ENCODE peak calls at places on chromosomes 12 and 14, in five cellular contexts. One of them, this sample, is unnamed.

GRCh38 chr14:60197629-60198318 is 32.6 kb upstream of the DHRS7 start:
- DNase-seq in body of pancreas: no peak
- DNase-seq in AG10803: no peak
- DNase-seq in epithelial cell of esophagus: peak; percentile 73
- DNase-seq in stomach: no peak
- DNase-seq in this sample: peak; percentile 35

GRCh38 chr12:46246021-46246700 is 22.7 kb downstream of the SLC38A1 start:
- DNase-seq in stomach: no peak
- DNase-seq in epithelial cell of esophagus: no peak
- DNase-seq in body of pancreas: no peak
- DNase-seq in AG10803: no peak
- DNase-seq in this sample: no peak

GRCh38 chr12:113263431-113263963 is 42.2 kb downstream of the TPCN1 start:
- DNase-seq in body of pancreas: no peak
- DNase-seq in epithelial cell of esophagus: no peak
- DNase-seq in AG10803: no peak
- DNase-seq in stomach: no peak
- DNase-seq in this sample: no peak

GRCh38 chr14:23383041-23383440 is 6.2 kb downstream of the CMTM5 start:
- DNase-seq in body of pancreas: no peak
- DNase-seq in AG10803: no peak
- DNase-seq in epithelial cell of esophagus: no peak
- DNase-seq in stomach: no peak
- DNase-seq in this sample: no peak

GRCh38 chr14:104111301-104112112 is 26.0 kb downstream of the ASPG start:
- DNase-seq in epithelial cell of esophagus: no peak
- DNase-seq in stomach: peak; percentile 26
- DNase-seq in body of pancreas: no peak
- DNase-seq in AG10803: no peak
- DNase-seq in this sample: no peak

GRCh38 chr12:54002278-54002914 is 2.4 kb downstream of the HOXC9 start:
- DNase-seq in body of pancreas: no peak
- DNase-seq in epithelial cell of esophagus: no peak
- DNase-seq in stomach: no peak
- DNase-seq in AG10803: no peak
- DNase-seq in this sample: no peak

GRCh38 chr12:39628836-39629235 is 9.2 kb upstream of the ABCD2 start:
- DNase-seq in AG10803: no peak
- DNase-seq in body of pancreas: no peak
- DNase-seq in epithelial cell of esophagus: no peak
- DNase-seq in stomach: no peak
- DNase-seq in this sample: no peak

GRCh38 chr12:52667509-52667908 is 12.7 kb downstream of the KRT1 start:
- DNase-seq in body of pancreas: no peak
- DNase-seq in stomach: no peak
- DNase-seq in AG10803: no peak
- DNase-seq in epithelial cell of esophagus: no peak
- DNase-seq in this sample: no peak

GRCh38 chr12:54398995-54399793 is 14.7 kb upstream of the ZNF385A start:
- DNase-seq in stomach: peak; percentile 87
- DNase-seq in epithelial cell of esophagus: peak; percentile 83
- DNase-seq in AG10803: peak; percentile 77
- DNase-seq in body of pancreas: peak; percentile 86
- DNase-seq in this sample: peak; percentile 88

GRCh38 chr14:77307099-77307496 is 13.6 kb downstream of the POMT2 start:
- DNase-seq in AG10803: no peak
- DNase-seq in body of pancreas: no peak
- DNase-seq in epithelial cell of esophagus: no peak
- DNase-seq in stomach: no peak
- DNase-seq in this sample: no peak

GRCh38 chr12:91219511-91219910 is 36.9 kb upstream of the DCN start:
- DNase-seq in stomach: no peak
- DNase-seq in epithelial cell of esophagus: peak; percentile 78
- DNase-seq in body of pancreas: no peak
- DNase-seq in AG10803: peak; percentile 74
- DNase-seq in this sample: peak; percentile 63

GRCh38 chr12:7434670-7435069 is 9.3 kb downstream of the CD163L1 start:
- DNase-seq in AG10803: no peak
- DNase-seq in stomach: no peak
- DNase-seq in epithelial cell of esophagus: no peak
- DNase-seq in body of pancreas: no peak
- DNase-seq in this sample: no peak

GRCh38 chr12:7444076-7444475 is at the start of gene CD163L1:
- DNase-seq in epithelial cell of esophagus: no peak
- DNase-seq in body of pancreas: no peak
- DNase-seq in AG10803: no peak
- DNase-seq in stomach: no peak
- DNase-seq in this sample: no peak

GRCh38 chr12:7441216-7441615 is 2.7 kb downstream of the CD163L1 start:
- DNase-seq in AG10803: peak; percentile 4
- DNase-seq in epithelial cell of esophagus: no peak
- DNase-seq in stomach: no peak
- DNase-seq in body of pancreas: no peak
- DNase-seq in this sample: no peak

GRCh38 chr12:7444537-7444936 is 584 bp upstream of the CD163L1 start:
- DNase-seq in AG10803: no peak
- DNase-seq in epithelial cell of esophagus: no peak
- DNase-seq in stomach: no peak
- DNase-seq in body of pancreas: no peak
- DNase-seq in this sample: no peak

DNA sequence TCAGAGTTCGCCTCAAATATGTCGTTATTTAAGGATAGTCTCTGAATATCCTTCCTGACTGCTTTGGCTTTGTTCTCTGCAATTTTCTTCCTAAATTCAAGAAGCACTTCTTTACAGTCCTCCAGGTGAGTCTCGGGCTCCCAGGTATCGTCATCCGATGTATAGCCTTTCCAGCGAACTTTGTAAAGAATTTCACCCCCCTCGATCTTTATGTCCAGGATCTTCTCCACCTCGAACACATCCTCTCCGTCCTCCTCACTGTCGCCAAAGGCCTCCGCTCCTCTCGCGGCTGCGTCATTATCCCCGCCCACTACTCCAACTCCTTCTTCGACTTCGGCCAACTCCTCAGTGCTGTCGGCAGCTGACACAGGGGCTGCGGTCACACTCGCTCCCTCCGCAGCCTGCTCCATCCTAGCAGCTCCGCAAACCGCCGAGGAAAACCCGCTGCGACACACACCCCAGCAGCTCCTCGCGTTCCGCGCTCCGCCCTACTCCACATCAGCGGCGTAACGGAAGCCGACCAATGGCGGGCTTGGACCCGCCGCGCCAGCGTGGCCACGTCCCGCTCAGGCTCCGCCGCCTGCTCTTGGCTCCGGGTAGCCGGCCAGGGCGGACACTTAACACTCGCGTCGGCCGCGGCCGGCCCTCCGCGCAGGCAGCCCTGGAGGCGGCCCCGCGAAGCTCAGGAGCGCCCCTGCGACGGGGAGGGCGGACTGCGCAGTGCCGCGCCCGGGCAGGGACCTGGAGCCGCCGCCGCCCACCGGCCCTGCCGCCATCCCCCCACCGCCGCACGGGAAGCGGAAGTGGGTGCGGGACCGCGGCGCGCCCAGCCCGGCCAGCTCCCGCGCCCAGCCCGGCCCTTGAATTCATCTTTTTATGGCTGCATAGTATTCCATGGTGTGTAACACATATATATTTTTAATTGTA is 4.1 kb downstream of the CD163L1 start:
- DNase-seq in AG10803: peak; percentile 68
- DNase-seq in stomach: no peak
- DNase-seq in body of pancreas: peak; percentile 38
- DNase-seq in epithelial cell of esophagus: peak; percentile 65
- DNase-seq in this sample: no peak
- TF ChIP-seq CTCF in AG10803: no peak
- TF ChIP-seq CTCF in stomach: no peak
- TF ChIP-seq CTCF in body of pancreas: no peak
- TF ChIP-seq CTCF in epithelial cell of esophagus: no peak
- TF ChIP-seq CTCF in this sample: no peak

DNA sequence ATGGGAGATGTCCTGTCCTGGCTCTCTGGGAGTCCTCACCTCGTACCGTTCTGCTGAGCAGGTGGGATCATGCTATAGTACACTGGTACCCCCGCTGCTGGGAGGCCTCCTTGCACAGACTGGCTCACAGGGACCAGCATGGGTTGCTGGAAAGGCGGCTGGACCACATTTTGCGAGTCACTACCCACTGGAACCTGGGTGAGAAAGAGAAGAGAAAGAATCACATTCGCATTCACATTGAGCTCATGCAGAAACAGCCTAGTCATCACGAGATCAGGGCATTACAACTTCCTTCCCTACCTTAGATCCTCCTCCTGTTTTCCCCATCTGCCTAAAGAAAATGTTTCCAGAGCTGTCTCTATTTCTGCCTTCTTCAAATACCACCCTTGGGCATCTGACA is 17.3 kb upstream of the STAC3 start:
- DNase-seq in body of pancreas: no peak
- DNase-seq in stomach: no peak
- DNase-seq in AG10803: no peak
- DNase-seq in epithelial cell of esophagus: peak; percentile 18
- DNase-seq in this sample: no peak
- TF ChIP-seq CTCF in body of pancreas: no peak
- TF ChIP-seq CTCF in stomach: no peak
- TF ChIP-seq CTCF in AG10803: no peak
- TF ChIP-seq CTCF in epithelial cell of esophagus: no peak
- TF ChIP-seq CTCF in this sample: no peak

DNA sequence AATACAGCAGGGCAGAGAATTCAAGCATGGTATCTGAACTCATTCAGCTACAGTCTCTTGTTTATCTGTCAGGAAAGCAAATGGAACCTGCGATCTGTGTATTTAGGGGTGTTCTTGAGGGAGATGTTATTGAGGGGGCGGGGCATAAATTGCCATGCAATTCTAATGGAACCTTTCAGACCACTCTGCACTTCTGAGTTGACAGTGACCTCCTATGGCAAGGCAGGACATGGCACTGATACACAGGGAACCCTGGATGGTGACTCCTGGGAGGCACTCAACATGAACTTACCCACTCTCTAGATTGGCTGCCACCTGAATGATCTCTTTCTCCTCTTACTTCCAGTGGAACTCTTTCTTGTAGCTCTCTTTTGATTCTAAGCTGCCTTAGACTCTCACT is 787.3 kb downstream of the VRK1 start:
- DNase-seq in AG10803: no peak
- DNase-seq in epithelial cell of esophagus: no peak
- DNase-seq in stomach: no peak
- DNase-seq in body of pancreas: no peak
- DNase-seq in this sample: peak; percentile 15
- TF ChIP-seq CTCF in AG10803: no peak
- TF ChIP-seq CTCF in epithelial cell of esophagus: no peak
- TF ChIP-seq CTCF in stomach: no peak
- TF ChIP-seq CTCF in body of pancreas: no peak
- TF ChIP-seq CTCF in this sample: peak; percentile 13

DNA sequence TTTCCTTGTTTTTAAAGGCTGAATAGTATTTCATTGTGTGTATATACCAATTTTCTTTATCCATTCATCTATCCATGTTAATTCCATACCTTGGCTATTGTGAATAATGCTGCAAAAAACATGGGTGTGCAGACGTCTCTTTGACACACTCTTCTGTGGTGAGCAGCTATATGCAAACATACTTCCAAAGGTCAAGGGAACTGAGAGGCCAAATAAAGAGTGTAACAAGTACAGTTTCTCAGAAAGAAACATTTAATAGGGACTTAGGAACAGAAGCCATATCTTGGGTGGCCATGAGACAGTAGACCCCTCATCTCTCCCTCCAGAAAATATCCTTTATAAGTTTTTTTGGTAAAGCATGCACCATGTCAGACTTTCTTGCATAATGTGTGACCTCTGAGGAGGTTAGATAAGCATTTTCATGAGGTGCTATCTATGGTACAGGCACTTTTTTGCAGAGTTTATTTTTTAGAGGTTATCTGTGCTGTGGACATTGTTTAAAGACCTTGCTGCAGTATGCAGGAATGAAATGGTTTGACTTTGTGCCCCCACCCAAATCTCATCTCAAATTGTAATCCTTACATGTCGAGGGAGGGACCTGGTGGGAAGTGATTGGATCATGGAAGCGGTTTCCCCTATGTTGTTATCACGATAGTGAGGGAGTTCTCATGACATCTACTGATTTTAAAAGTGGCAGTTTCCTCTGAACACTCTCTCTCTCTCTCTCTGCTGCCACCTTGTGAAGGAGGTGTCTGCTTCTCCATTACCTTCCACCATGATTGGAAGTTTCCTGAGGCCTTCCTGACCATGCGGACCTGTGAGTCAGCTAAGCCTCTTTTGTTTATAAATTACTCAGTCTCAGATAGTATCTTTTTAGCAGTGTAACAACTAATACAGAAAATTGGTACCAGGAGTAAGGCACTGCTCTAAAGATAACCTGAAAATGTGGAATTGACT is 1202.3 kb downstream of the GALC start:
- DNase-seq in AG10803: no peak
- DNase-seq in body of pancreas: no peak
- DNase-seq in stomach: no peak
- DNase-seq in epithelial cell of esophagus: peak; percentile 40
- DNase-seq in this sample: peak; percentile 26
- TF ChIP-seq CTCF in AG10803: peak; percentile 15
- TF ChIP-seq CTCF in body of pancreas: no peak
- TF ChIP-seq CTCF in stomach: no peak
- TF ChIP-seq CTCF in epithelial cell of esophagus: peak; percentile 26
- TF ChIP-seq CTCF in this sample: no peak